ENCODE peak calls at places on chromosomes 7 and 10, in ten cellular contexts. One of them, this sample, is unnamed.

GRCh38 chr7:147048864-147049263 is 932.3 kb downstream of the CNTNAP2 start:
- DNase-seq in fibroblast of the aortic adventitia: no peak
- DNase-seq in Peyer's patch: no peak
- DNase-seq in CD8-positive, alpha-beta memory T cell: no peak
- DNase-seq in skeletal muscle cell: no peak
- DNase-seq in HCT116: no peak
- DNase-seq in epithelial cell of esophagus: no peak
- DNase-seq in ascending aorta: no peak
- DNase-seq in CD4-positive, CD25-positive, alpha-beta regulatory T cell: no peak
- DNase-seq in A673: no peak
- DNase-seq in this sample: no peak

GRCh38 chr10:89837173-89838001 is 136.0 kb downstream of the KIF20B start:
- DNase-seq in A673: peak
- DNase-seq in Peyer's patch: peak
- DNase-seq in skeletal muscle cell: no peak
- DNase-seq in CD4-positive, CD25-positive, alpha-beta regulatory T cell: peak
- DNase-seq in CD8-positive, alpha-beta memory T cell: peak
- DNase-seq in fibroblast of the aortic adventitia: peak
- DNase-seq in ascending aorta: no peak
- DNase-seq in HCT116: no peak
- DNase-seq in epithelial cell of esophagus: peak
- DNase-seq in this sample: no peak

GRCh38 chr7:40137563-40137962 is 2.8 kb downstream of the SUGCT start:
- DNase-seq in CD4-positive, CD25-positive, alpha-beta regulatory T cell: no peak
- DNase-seq in Peyer's patch: no peak
- DNase-seq in epithelial cell of esophagus: no peak
- DNase-seq in CD8-positive, alpha-beta memory T cell: no peak
- DNase-seq in HCT116: no peak
- DNase-seq in fibroblast of the aortic adventitia: no peak
- DNase-seq in ascending aorta: no peak
- DNase-seq in A673: no peak
- DNase-seq in skeletal muscle cell: no peak
- DNase-seq in this sample: no peak

GRCh38 chr7:113004726-113005454 is 81.7 kb downstream of the GPR85 start:
- DNase-seq in Peyer's patch: no peak
- DNase-seq in HCT116: no peak
- DNase-seq in CD4-positive, CD25-positive, alpha-beta regulatory T cell: no peak
- DNase-seq in skeletal muscle cell: no peak
- DNase-seq in ascending aorta: no peak
- DNase-seq in fibroblast of the aortic adventitia: no peak
- DNase-seq in A673: peak
- DNase-seq in CD8-positive, alpha-beta memory T cell: no peak
- DNase-seq in epithelial cell of esophagus: no peak
- DNase-seq in this sample: no peak

GRCh38 chr10:23693895-23694294 is 255.0 kb downstream of the OTUD1 start:
- DNase-seq in HCT116: no peak
- DNase-seq in CD8-positive, alpha-beta memory T cell: no peak
- DNase-seq in A673: peak
- DNase-seq in skeletal muscle cell: no peak
- DNase-seq in CD4-positive, CD25-positive, alpha-beta regulatory T cell: no peak
- DNase-seq in epithelial cell of esophagus: no peak
- DNase-seq in Peyer's patch: no peak
- DNase-seq in fibroblast of the aortic adventitia: no peak
- DNase-seq in ascending aorta: no peak
- DNase-seq in this sample: no peak

GRCh38 chr10:133396035-133396624 is 2.2 kb downstream of the MTG1 start:
- DNase-seq in ascending aorta: no peak
- DNase-seq in HCT116: no peak
- DNase-seq in epithelial cell of esophagus: no peak
- DNase-seq in A673: no peak
- DNase-seq in Peyer's patch: no peak
- DNase-seq in CD8-positive, alpha-beta memory T cell: no peak
- DNase-seq in CD4-positive, CD25-positive, alpha-beta regulatory T cell: no peak
- DNase-seq in skeletal muscle cell: no peak
- DNase-seq in fibroblast of the aortic adventitia: no peak
- DNase-seq in this sample: no peak

GRCh38 chr7:89517815-89518214 is 636.5 kb upstream of the STEAP1 start:
- DNase-seq in CD4-positive, CD25-positive, alpha-beta regulatory T cell: no peak
- DNase-seq in CD8-positive, alpha-beta memory T cell: no peak
- DNase-seq in HCT116: no peak
- DNase-seq in fibroblast of the aortic adventitia: no peak
- DNase-seq in Peyer's patch: no peak
- DNase-seq in skeletal muscle cell: no peak
- DNase-seq in A673: no peak
- DNase-seq in ascending aorta: no peak
- DNase-seq in epithelial cell of esophagus: no peak
- DNase-seq in this sample: no peak

GRCh38 chr10:116708386-116708785 is 34.0 kb downstream of the HSPA12A start:
- DNase-seq in CD4-positive, CD25-positive, alpha-beta regulatory T cell: no peak
- DNase-seq in Peyer's patch: no peak
- DNase-seq in CD8-positive, alpha-beta memory T cell: no peak
- DNase-seq in skeletal muscle cell: peak
- DNase-seq in A673: no peak
- DNase-seq in epithelial cell of esophagus: peak
- DNase-seq in HCT116: no peak
- DNase-seq in ascending aorta: no peak
- DNase-seq in fibroblast of the aortic adventitia: peak
- DNase-seq in this sample: peak

GRCh38 chr7:55162476-55162875 is 143.7 kb downstream of the EGFR start:
- DNase-seq in Peyer's patch: no peak
- DNase-seq in HCT116: no peak
- DNase-seq in CD8-positive, alpha-beta memory T cell: no peak
- DNase-seq in skeletal muscle cell: no peak
- DNase-seq in epithelial cell of esophagus: no peak
- DNase-seq in A673: no peak
- DNase-seq in ascending aorta: no peak
- DNase-seq in fibroblast of the aortic adventitia: no peak
- DNase-seq in CD4-positive, CD25-positive, alpha-beta regulatory T cell: no peak
- DNase-seq in this sample: no peak

GRCh38 chr10:132129431-132129830 is 57.3 kb upstream of the DPYSL4 start:
- DNase-seq in fibroblast of the aortic adventitia: no peak
- DNase-seq in CD8-positive, alpha-beta memory T cell: no peak
- DNase-seq in A673: no peak
- DNase-seq in CD4-positive, CD25-positive, alpha-beta regulatory T cell: no peak
- DNase-seq in skeletal muscle cell: no peak
- DNase-seq in epithelial cell of esophagus: no peak
- DNase-seq in ascending aorta: no peak
- DNase-seq in Peyer's patch: no peak
- DNase-seq in HCT116: no peak
- DNase-seq in this sample: no peak

DNA sequence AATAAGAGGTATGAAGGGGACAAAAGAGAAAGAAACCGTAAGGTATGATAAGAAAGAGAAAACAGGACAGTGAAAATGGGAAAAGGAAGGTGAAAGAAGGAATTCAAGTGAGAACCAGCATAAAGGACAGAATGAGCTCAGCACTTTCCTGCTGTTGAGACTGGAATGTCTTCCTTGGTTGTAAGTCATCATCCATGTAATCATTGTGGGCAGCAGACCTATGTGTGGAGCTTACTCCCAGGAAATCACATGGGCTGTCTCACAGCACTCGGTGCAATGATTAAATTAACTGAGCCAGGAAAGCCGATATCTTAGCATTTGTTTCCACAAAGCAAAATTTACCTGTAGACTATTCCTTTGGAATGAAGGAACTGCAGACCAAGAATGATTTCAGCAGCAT is 118.1 kb downstream of the PRKCQ start:
- DNase-seq in epithelial cell of esophagus: peak
- DNase-seq in CD8-positive, alpha-beta memory T cell: no peak
- DNase-seq in HCT116: no peak
- DNase-seq in CD4-positive, CD25-positive, alpha-beta regulatory T cell: no peak
- DNase-seq in fibroblast of the aortic adventitia: no peak
- DNase-seq in skeletal muscle cell: no peak
- DNase-seq in ascending aorta: no peak
- DNase-seq in A673: no peak
- DNase-seq in Peyer's patch: no peak
- DNase-seq in this sample: no peak
- H3K4me3 ChIP-seq in epithelial cell of esophagus: no peak
- H3K4me3 ChIP-seq in CD8-positive, alpha-beta memory T cell: no peak
- H3K4me3 ChIP-seq in HCT116: no peak
- H3K4me3 ChIP-seq in CD4-positive, CD25-positive, alpha-beta regulatory T cell: no peak
- H3K4me3 ChIP-seq in fibroblast of the aortic adventitia: no peak
- H3K4me3 ChIP-seq in skeletal muscle cell: no peak
- H3K4me3 ChIP-seq in ascending aorta: no peak
- H3K4me3 ChIP-seq in A673: no peak
- H3K4me3 ChIP-seq in Peyer's patch: no peak
- H3K4me3 ChIP-seq in this sample: no peak

DNA sequence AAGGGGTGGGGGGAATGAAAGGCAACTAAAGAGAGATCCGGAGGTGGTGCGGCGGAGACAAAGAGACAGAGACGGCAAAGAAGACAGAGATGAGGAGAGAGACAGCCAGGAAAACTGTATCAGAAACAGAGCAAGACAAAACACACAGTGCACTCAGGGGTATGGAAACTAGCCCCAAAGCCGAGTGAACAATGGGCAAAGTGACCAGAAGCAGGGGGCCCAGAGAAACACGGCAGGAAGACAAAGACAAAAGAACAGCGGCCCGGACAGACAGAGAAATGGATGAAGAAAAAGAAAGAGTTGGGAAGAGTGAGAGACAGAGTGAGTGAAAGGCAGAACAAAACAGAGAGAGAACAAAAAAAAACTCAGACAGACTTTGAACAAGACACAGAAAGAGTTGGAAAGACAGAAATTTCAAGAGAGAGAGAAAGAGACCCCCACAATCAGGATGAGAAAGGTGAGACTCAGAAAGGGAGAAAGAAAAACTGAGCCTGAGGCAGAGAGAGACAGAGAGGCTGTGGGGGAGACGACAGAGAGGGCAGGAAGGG is 60.6 kb upstream of the PAX2 start:
- DNase-seq in Peyer's patch: no peak
- DNase-seq in skeletal muscle cell: no peak
- DNase-seq in epithelial cell of esophagus: no peak
- DNase-seq in HCT116: no peak
- DNase-seq in ascending aorta: no peak
- DNase-seq in CD8-positive, alpha-beta memory T cell: no peak
- DNase-seq in A673: no peak
- DNase-seq in fibroblast of the aortic adventitia: no peak
- DNase-seq in CD4-positive, CD25-positive, alpha-beta regulatory T cell: no peak
- DNase-seq in this sample: no peak
- H3K4me3 ChIP-seq in Peyer's patch: no peak
- H3K4me3 ChIP-seq in skeletal muscle cell: no peak
- H3K4me3 ChIP-seq in epithelial cell of esophagus: no peak
- H3K4me3 ChIP-seq in HCT116: no peak
- H3K4me3 ChIP-seq in ascending aorta: no peak
- H3K4me3 ChIP-seq in CD8-positive, alpha-beta memory T cell: no peak
- H3K4me3 ChIP-seq in A673: no peak
- H3K4me3 ChIP-seq in fibroblast of the aortic adventitia: no peak
- H3K4me3 ChIP-seq in CD4-positive, CD25-positive, alpha-beta regulatory T cell: no peak
- H3K4me3 ChIP-seq in this sample: no peak

GRCh38 chr7:64515781-64516180 is 47.1 kb downstream of the ZNF680 start:
- DNase-seq in epithelial cell of esophagus: no peak
- DNase-seq in HCT116: no peak
- DNase-seq in skeletal muscle cell: no peak
- DNase-seq in CD8-positive, alpha-beta memory T cell: no peak
- DNase-seq in A673: no peak
- DNase-seq in CD4-positive, CD25-positive, alpha-beta regulatory T cell: no peak
- DNase-seq in ascending aorta: no peak
- DNase-seq in fibroblast of the aortic adventitia: no peak
- DNase-seq in Peyer's patch: no peak
- DNase-seq in this sample: no peak
- H3K4me3 ChIP-seq in epithelial cell of esophagus: no peak
- H3K4me3 ChIP-seq in HCT116: no peak
- H3K4me3 ChIP-seq in skeletal muscle cell: no peak
- H3K4me3 ChIP-seq in CD8-positive, alpha-beta memory T cell: no peak
- H3K4me3 ChIP-seq in A673: no peak
- H3K4me3 ChIP-seq in CD4-positive, CD25-positive, alpha-beta regulatory T cell: no peak
- H3K4me3 ChIP-seq in ascending aorta: no peak
- H3K4me3 ChIP-seq in fibroblast of the aortic adventitia: no peak
- H3K4me3 ChIP-seq in Peyer's patch: no peak
- H3K4me3 ChIP-seq in this sample: no peak

DNA sequence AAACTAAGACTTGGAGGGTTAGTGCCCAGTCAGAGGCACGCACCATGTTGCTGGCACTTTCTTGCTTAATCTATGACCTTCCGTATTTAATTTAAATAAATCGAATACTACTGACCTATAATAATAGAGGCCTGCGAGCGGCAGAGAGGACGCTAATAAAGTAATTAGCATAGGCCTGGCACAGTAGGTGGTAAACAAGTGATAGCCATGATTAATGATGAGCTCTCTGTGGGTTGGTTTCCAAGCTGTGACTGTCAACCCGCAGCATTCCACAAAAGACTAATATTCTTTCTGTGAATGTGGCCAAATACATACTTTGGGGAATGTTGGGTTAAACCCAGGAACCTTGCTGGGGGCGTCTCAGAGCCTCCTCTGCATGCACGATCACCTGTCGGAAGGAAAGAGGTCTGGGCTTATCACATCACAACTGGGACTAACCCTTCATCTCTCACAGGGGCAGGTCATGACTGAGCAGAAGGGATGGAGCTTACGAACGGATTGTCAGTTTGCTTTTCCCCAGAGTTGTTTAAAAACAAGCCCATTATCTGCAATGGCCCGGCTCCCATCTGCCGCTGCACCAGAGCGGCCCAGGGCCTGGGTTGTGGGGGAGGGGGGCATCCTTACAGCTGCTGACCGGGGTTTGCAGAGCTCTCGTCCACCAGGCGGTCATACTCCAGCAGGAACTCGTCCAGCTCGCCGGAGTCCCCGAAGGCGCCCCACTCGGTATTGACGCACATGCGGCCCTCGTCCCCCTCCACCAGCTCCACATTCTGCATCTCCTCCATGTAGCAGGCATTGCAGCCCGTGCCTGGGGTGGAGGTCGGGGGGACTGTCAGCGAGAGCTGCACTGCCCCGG is 6.1 kb upstream of the MYL7 start:
- DNase-seq in ascending aorta: no peak
- DNase-seq in skeletal muscle cell: no peak
- DNase-seq in fibroblast of the aortic adventitia: no peak
- DNase-seq in A673: no peak
- DNase-seq in HCT116: no peak
- DNase-seq in CD8-positive, alpha-beta memory T cell: no peak
- DNase-seq in epithelial cell of esophagus: no peak
- DNase-seq in CD4-positive, CD25-positive, alpha-beta regulatory T cell: no peak
- DNase-seq in Peyer's patch: peak
- DNase-seq in this sample: no peak
- H3K4me3 ChIP-seq in ascending aorta: no peak
- H3K4me3 ChIP-seq in skeletal muscle cell: no peak
- H3K4me3 ChIP-seq in fibroblast of the aortic adventitia: no peak
- H3K4me3 ChIP-seq in A673: no peak
- H3K4me3 ChIP-seq in HCT116: no peak
- H3K4me3 ChIP-seq in CD8-positive, alpha-beta memory T cell: no peak
- H3K4me3 ChIP-seq in epithelial cell of esophagus: no peak
- H3K4me3 ChIP-seq in CD4-positive, CD25-positive, alpha-beta regulatory T cell: no peak
- H3K4me3 ChIP-seq in Peyer's patch: no peak
- H3K4me3 ChIP-seq in this sample: no peak

GRCh38 chr10:16386855-16387254 is 50.0 kb upstream of the PTER start:
- DNase-seq in epithelial cell of esophagus: no peak
- DNase-seq in fibroblast of the aortic adventitia: no peak
- DNase-seq in CD8-positive, alpha-beta memory T cell: no peak
- DNase-seq in ascending aorta: no peak
- DNase-seq in CD4-positive, CD25-positive, alpha-beta regulatory T cell: no peak
- DNase-seq in A673: no peak
- DNase-seq in skeletal muscle cell: no peak
- DNase-seq in Peyer's patch: no peak
- DNase-seq in HCT116: no peak
- DNase-seq in this sample: no peak
- H3K4me3 ChIP-seq in epithelial cell of esophagus: no peak
- H3K4me3 ChIP-seq in fibroblast of the aortic adventitia: no peak
- H3K4me3 ChIP-seq in CD8-positive, alpha-beta memory T cell: no peak
- H3K4me3 ChIP-seq in ascending aorta: no peak
- H3K4me3 ChIP-seq in CD4-positive, CD25-positive, alpha-beta regulatory T cell: no peak
- H3K4me3 ChIP-seq in A673: no peak
- H3K4me3 ChIP-seq in skeletal muscle cell: no peak
- H3K4me3 ChIP-seq in Peyer's patch: no peak
- H3K4me3 ChIP-seq in HCT116: no peak
- H3K4me3 ChIP-seq in this sample: no peak

This sample was measured in HFF-Myc.